ENCODE peak calls at places on chromosomes 5 and 9, in six cellular contexts. G, Y, D, W, T and X are unnamed samples.

GRCh38 chr9:124410321-124410913 is 4.8 kb downstream of the PSMB7 start:
- DNase-seq in D (no peak), Y (no peak), G (no peak), T (no peak), W (no peak), X (no peak)

GRCh38 chr5:72117281-72117680 is 10.0 kb downstream of the MAP1B start:
- DNase-seq in Y (no peak), D (no peak), T (no peak), W (no peak), G (no peak), X (no peak)

GRCh38 chr5:158022393-158022792 is 163.4 kb upstream of the CLINT1 start:
- DNase-seq in D (no peak), G (no peak), T (no peak), Y (no peak), W (no peak), X (no peak)

GRCh38 chr5:159319363-159319762 is 10.9 kb downstream of the IL12B start:
- DNase-seq in W (no peak), Y (no peak), G (no peak), T (no peak), D (no peak), X (no peak)

GRCh38 chr5:54799645-54800044 is 185.7 kb downstream of the ESM1 start:
- DNase-seq in G (no peak), T (peak; percentile 17), Y (no peak), W (no peak), D (no peak), X (no peak)

GRCh38 chr5:95244479-95244878 is 40.4 kb downstream of the MCTP1 start:
- DNase-seq in T (no peak), G (no peak), W (no peak), Y (no peak), D (no peak), X (no peak)

GRCh38 chr5:132049093-132049492 is 11.4 kb upstream of the IL3 start:
- DNase-seq in G (no peak), Y (no peak), T (no peak), D (no peak), W (no peak), X (no peak)

GRCh38 chr9:122991370-122991830 is 42.1 kb upstream of the GPR21 start:
- DNase-seq in Y (peak; percentile 31), T (peak; percentile 11), D (no peak), G (no peak), W (peak; percentile 37), X (peak; percentile 7)

GRCh38 chr5:154206291-154206690 is 15.8 kb downstream of the GALNT10 start:
- DNase-seq in Y (no peak), G (no peak), D (no peak), T (no peak), W (no peak), X (no peak)

GRCh38 chr5:127409236-127409921 is 108.1 kb upstream of the PRRC1 start:
- DNase-seq in D (no peak), W (no peak), G (no peak), Y (no peak), T (no peak), X (no peak)

GRCh38 chr5:87195104-87195581 is 72.5 kb upstream of the RASA1 start:
- DNase-seq in W (no peak), Y (no peak), T (no peak), D (no peak), G (no peak), X (peak; percentile 25)

GRCh38 chr5:79495311-79495710 is 18.6 kb downstream of the HOMER1 start:
- DNase-seq in Y (no peak), G (no peak), D (no peak), W (no peak), T (no peak), X (no peak)

GRCh38 chr5:92364986-92365550 is 982.0 kb upstream of the ARRDC3 start:
- DNase-seq in Y (no peak), G (peak; percentile 16), W (no peak), D (no peak), T (no peak), X (no peak)

GRCh38 chr5:147160923-147161663 is 73.7 kb upstream of the STK32A start:
- DNase-seq in W (no peak), T (no peak), Y (no peak), G (peak; percentile 92), D (no peak), X (no peak)